ENCODE peak calls at places on chromosomes 5 and 9, in five cellular contexts. S is bronchial epithelial cell, O is fibroblast of the aortic adventitia, D is cardiac fibroblast, C is lower leg skin. B is an unnamed sample.

GRCh38 chr5:151005187-151005974 is 15.0 kb upstream of the GPX3 start:
- DNase-seq in C (peak; percentile 87), S (no peak), O (peak; percentile 28), D (peak; percentile 63), B (no peak)

GRCh38 chr9:22813520-22813919 is 366.9 kb downstream of the DMRTA1 start:
- DNase-seq in O (peak; percentile 59), S (peak; percentile 38), D (no peak), C (no peak), B (peak; percentile 1)

GRCh38 chr5:139389701-139390638 is at the start of gene MZB1:
- DNase-seq in S (no peak), O (no peak), C (no peak), D (no peak), B (no peak)

GRCh38 chr5:122112733-122113558 is 16.4 kb upstream of the ZNF474 start:
- DNase-seq in S (no peak), O (no peak), C (no peak), D (no peak), B (no peak)

GRCh38 chr9:131986576-131986975 is 93.1 kb downstream of the MED27 start:
- DNase-seq in S (peak; percentile 95), O (no peak), C (no peak), D (no peak), B (no peak)

GRCh38 chr9:12595400-12595799 is 97.8 kb upstream of the TYRP1 start:
- DNase-seq in D (no peak), C (no peak), S (peak; percentile 33), O (no peak), B (no peak)

GRCh38 chr5:177964471-177964870 is 31.6 kb downstream of the PROP1 start:
- DNase-seq in D (no peak), O (no peak), S (no peak), C (no peak), B (no peak)

GRCh38 chr5:88393721-88394530 is 125.3 kb upstream of the TMEM161B start:
- DNase-seq in D (no peak), S (no peak), C (no peak), O (no peak), B (no peak)

GRCh38 chr5:122942164-122942914 is 94.2 kb downstream of the PPIC start:
- DNase-seq in D (peak; percentile 8), O (peak; percentile 81), C (no peak), S (no peak), B (peak; percentile 52)

GRCh38 chr9:37030591-37030939 is 3.5 kb downstream of the PAX5 start:
- DNase-seq in O (no peak), S (no peak), C (no peak), D (no peak), B (no peak)

GRCh38 chr9:84711936-84712335 is 42.4 kb downstream of the NTRK2 start:
- DNase-seq in C (peak; percentile 34), O (no peak), D (peak; percentile 3), S (peak; percentile 90), B (peak; percentile 1)

GRCh38 chr5:14165375-14166091 is 22.4 kb downstream of the TRIO start:
- DNase-seq in C (no peak), D (peak; percentile 49), S (peak; percentile 83), O (peak; percentile 72), B (peak; percentile 72)

GRCh38 chr5:113771483-113771882 is 258.0 kb downstream of the YTHDC2 start:
- DNase-seq in O (no peak), C (no peak), S (no peak), D (no peak), B (no peak)

GRCh38 chr5:6632324-6632930 is 417 bp downstream of the NSUN2 start:
- DNase-seq in C (no peak), D (peak; percentile 28), S (peak; percentile 27), O (peak; percentile 20), B (peak; percentile 46)

GRCh38 chr5:127700237-127700766 is 2.9 kb upstream of the CCDC192 start:
- DNase-seq in S (no peak), C (no peak), O (no peak), D (no peak), B (no peak)

GRCh38 chr5:174044451-174044850 is 1.1 kb upstream of the NSG2 start:
- DNase-seq in C (no peak), S (no peak), D (no peak), O (no peak), B (no peak)

GRCh38 chr5:135551593-135552447 is 16.1 kb upstream of the NEUROG1 start:
- DNase-seq in S (peak; percentile 73), C (peak; percentile 79), O (peak; percentile 84), D (peak; percentile 83), B (peak; percentile 85)

GRCh38 chr9:37144762-37145161 is 24.4 kb downstream of the ZCCHC7 start:
- DNase-seq in O (no peak), C (no peak), D (no peak), S (no peak), B (peak; percentile 48)

GRCh38 chr9:3497857-3498256 is 27.9 kb downstream of the RFX3 start:
- DNase-seq in O (no peak), C (no peak), D (no peak), S (no peak), B (no peak)

GRCh38 chr5:102835715-102836114 is 80.6 kb downstream of the PAM start:
- DNase-seq in O (no peak), C (no peak), S (no peak), D (no peak), B (no peak)

GRCh38 chr5:179261301-179262125 is 83.7 kb downstream of the ADAMTS2 start:
- DNase-seq in D (peak; percentile 54), O (no peak), S (no peak), C (no peak), B (peak; percentile 68)

DNA sequence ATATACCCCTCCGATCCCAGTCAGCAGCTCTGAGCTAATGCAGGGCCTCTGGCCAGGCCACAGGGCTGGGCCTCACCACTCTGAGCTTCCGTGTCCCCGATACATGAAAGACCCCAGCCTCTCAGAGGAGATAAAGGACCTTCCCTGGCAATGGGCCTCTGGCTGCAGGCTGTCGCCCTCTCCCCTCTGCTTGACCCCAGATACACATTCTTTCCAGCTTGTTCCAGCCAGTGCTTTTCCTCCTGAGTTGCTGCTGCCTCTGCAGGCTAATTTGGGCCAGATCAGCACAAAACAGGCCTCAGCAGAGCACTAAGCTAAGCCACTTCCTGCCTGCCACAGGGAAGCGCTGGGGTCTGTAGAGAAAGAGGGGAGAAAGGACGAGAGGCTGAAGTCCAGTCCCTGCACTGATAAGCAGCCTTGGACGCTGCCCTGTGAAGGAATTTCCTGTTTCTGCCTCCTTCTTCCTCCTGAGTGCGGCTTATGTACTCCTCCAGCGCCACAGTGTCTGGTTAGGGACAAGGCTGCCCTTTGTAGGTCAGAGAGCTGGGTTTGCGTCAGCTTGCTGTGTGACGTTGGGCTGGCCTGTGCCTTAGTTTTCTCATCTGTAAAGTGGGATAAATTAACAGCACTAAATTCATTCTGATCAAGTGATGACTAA is 73.0 kb upstream of the IL17B start:
- DNase-seq in S (no peak), D (peak; percentile 97), O (peak; percentile 83), C (no peak), B (peak; percentile 74)
- H3K4me3 ChIP-seq in S (no peak overlapping the region), D (no peak overlapping the region), O (no peak overlapping the region), C (no peak overlapping the region), B (no peak overlapping the region)

GRCh38 chr5:158756873-158757272 is 342.8 kb downstream of the EBF1 start:
- DNase-seq in O (peak; percentile 23), S (no peak), C (no peak), D (no peak), B (no peak)
- TF ChIP-seq CTCF in O (peak; percentile 42), S (no peak), C (no peak), D (no peak), B (peak; percentile 22)

GRCh38 chr5:95733100-95733499 is 2.0 kb downstream of the RHOBTB3 start:
- DNase-seq in C (no peak), S (no peak), D (no peak), O (peak; percentile 54), B (no peak)

GRCh38 chr5:95731571-95732554 is 727 bp downstream of the RHOBTB3 start:
- DNase-seq in C (peak; percentile 40), D (peak; percentile 49), S (peak; percentile 18), O (peak; percentile 60), B (peak; percentile 58)

GRCh38 chr5:95734916-95735315 is 3.8 kb downstream of the RHOBTB3 start:
- DNase-seq in D (peak; percentile 83), C (no peak), O (peak; percentile 92), S (no peak), B (no peak)

GRCh38 chr5:95735436-95735835 is 4.3 kb downstream of the RHOBTB3 start:
- DNase-seq in O (no peak), S (no peak), C (no peak), D (no peak), B (no peak)

GRCh38 chr5:95734156-95734555 is 3.0 kb downstream of the RHOBTB3 start:
- DNase-seq in S (no peak), O (peak; percentile 61), C (no peak), D (no peak), B (no peak)
- H3K4me3 ChIP-seq in S (no peak overlapping the region), O (peak overlapping the region; percentile 88), C (no peak overlapping the region), D (peak overlapping the region; percentile 91), B (peak overlapping the region; percentile 70)

GRCh38 chr9:117021881-117022280 is 334.8 kb downstream of the TRIM32 start:
- DNase-seq in D (no peak), S (peak; percentile 40), C (no peak), O (no peak), B (no peak)
- TF ChIP-seq CTCF in D (no peak), S (peak; percentile 16), C (no peak), O (no peak), B (no peak)

GRCh38 chr5:143400541-143401252 is 2.8 kb downstream of the NR3C1 start:
- DNase-seq in S (peak; percentile 37), C (no peak), D (peak; percentile 52), O (peak; percentile 68), B (peak; percentile 79)
- H3K4me3 ChIP-seq in S (peak overlapping the region; percentile 63), C (no peak overlapping the region), D (peak overlapping the region; percentile 86), O (peak overlapping the region; percentile 69), B (peak overlapping the region; percentile 87)

GRCh38 chr5:142213077-142213476 is 104.5 kb downstream of the NDFIP1 start:
- DNase-seq in O (no peak), S (no peak), D (no peak), C (no peak), B (no peak)

GRCh38 chr5:142211918-142212317 is 103.3 kb downstream of the NDFIP1 start:
- DNase-seq in O (no peak), S (no peak), C (no peak), D (no peak), B (no peak)

GRCh38 chr5:142211013-142211412 is 102.4 kb downstream of the NDFIP1 start:
- DNase-seq in C (no peak), O (no peak), S (no peak), D (no peak), B (no peak)

GRCh38 chr5:142219146-142219545 is 105.7 kb downstream of the SPRY4 start:
- DNase-seq in O (no peak), C (no peak), S (peak; percentile 67), D (no peak), B (no peak)

GRCh38 chr5:142215915-142216681 is 107.5 kb downstream of the NDFIP1 start:
- DNase-seq in D (peak; percentile 96), S (peak; percentile 93), C (peak; percentile 59), O (peak; percentile 99), B (peak; percentile 98)
- TF ChIP-seq CTCF in D (no peak), S (no peak), C (no peak), O (no peak), B (peak; percentile 17)

DNA sequence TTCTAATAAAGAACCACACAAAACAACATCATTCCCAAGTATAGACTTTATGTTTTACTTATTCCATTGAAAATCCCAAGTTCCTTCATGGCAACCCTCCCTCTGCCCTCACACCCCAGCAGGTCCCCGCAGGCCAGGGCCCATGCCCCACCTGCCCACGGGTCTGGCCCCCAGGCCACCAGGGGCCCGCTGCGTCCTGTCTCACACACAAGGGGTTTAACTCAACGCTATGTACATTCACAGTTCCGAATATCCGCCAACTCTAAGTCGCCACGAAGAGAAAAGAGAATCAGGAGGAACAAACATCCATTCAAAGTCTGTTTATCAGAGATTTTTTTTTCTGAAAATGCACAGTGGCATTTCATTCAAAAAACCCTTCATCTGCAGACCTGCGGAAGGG is 16.2 kb upstream of the SLC6A3 start:
- DNase-seq in S (no peak), D (no peak), O (no peak), C (no peak), B (no peak)
- H3K4me3 ChIP-seq in S (no peak overlapping the region), D (no peak overlapping the region), O (no peak overlapping the region), C (no peak overlapping the region), B (no peak overlapping the region)